ENCODE peak calls at places on chromosomes 5 and 9, in ten cellular contexts. R, K, Y, N, E, X, G, I, O and V are unnamed samples.

GRCh38 chr9:135671591-135672041 is 8.5 kb downstream of the LCN9 start:
- DNase-seq in I (no peak), N (no peak), K (no peak), Y (no peak), G (no peak), R (peak; percentile 87), O (no peak), E (no peak), X (peak; percentile 21), V (no peak)

GRCh38 chr5:25662610-25663009 is 1017.8 kb upstream of the CDH10 start:
- DNase-seq in I (no peak), Y (no peak), O (no peak), G (no peak), K (no peak), N (no peak), X (no peak), E (no peak), R (no peak), V (no peak)

GRCh38 chr5:40879163-40879942 is 29.9 kb upstream of the C7 start:
- DNase-seq in G (peak; percentile 4), O (peak; percentile 47), X (no peak), Y (peak; percentile 59), K (peak; percentile 13), N (peak; percentile 52), R (no peak), E (peak; percentile 54), I (peak; percentile 66), V (peak; percentile 47)

GRCh38 chr5:129216001-129216400 is 121.5 kb downstream of the ISOC1 start:
- DNase-seq in I (no peak), R (no peak), K (no peak), Y (no peak), N (no peak), G (no peak), X (no peak), O (no peak), E (no peak), V (no peak)

GRCh38 chr9:79233542-79233941 is 338.2 kb upstream of the TLE4 start:
- DNase-seq in E (peak; percentile 53), Y (peak; percentile 61), X (peak; percentile 34), R (peak; percentile 77), O (peak; percentile 8), G (no peak), N (peak; percentile 34), I (peak; percentile 50), K (peak; percentile 32), V (peak; percentile 43)

GRCh38 chr5:74384851-74385250 is 255.7 kb downstream of the ENC1 start:
- DNase-seq in K (no peak), G (peak; percentile 66), Y (no peak), R (no peak), O (no peak), X (no peak), E (peak; percentile 19), I (no peak), N (peak; percentile 75), V (no peak)

GRCh38 chr9:93684806-93685553 is 108.6 kb downstream of the PHF2 start:
- DNase-seq in G (no peak), N (peak; percentile 36), I (peak; percentile 52), E (no peak), O (no peak), K (no peak), X (no peak), R (peak; percentile 32), Y (peak; percentile 29), V (no peak)

GRCh38 chr5:67773439-67773988 is 442.0 kb upstream of the PIK3R1 start:
- DNase-seq in R (no peak), N (peak; percentile 6), X (no peak), K (peak; percentile 55), I (no peak), O (no peak), G (peak; percentile 95), Y (peak; percentile 72), E (peak; percentile 23), V (peak; percentile 39)

GRCh38 chr9:137277329-137278041 is at the start of gene TOR4A:
- DNase-seq in G (peak; percentile 75), X (no peak), Y (peak; percentile 95), N (peak; percentile 93), O (peak; percentile 90), I (peak; percentile 86), E (peak; percentile 87), R (peak; percentile 92), K (peak; percentile 91), V (peak; percentile 98)
- H3K4me1 ChIP-seq in G (peaks cover 32% of the 10 kb centered on the region), X (peaks cover 23% of the 10 kb centered on the region), Y (peaks cover 8% of the 10 kb centered on the region), N (peaks cover 25% of the 10 kb centered on the region), O (peaks cover 71% of the 10 kb centered on the region), I (peaks cover 17% of the 10 kb centered on the region), E (peaks cover 10% of the 10 kb centered on the region), R (no peaks in the 10 kb centered on the region), K (peaks cover 26% of the 10 kb centered on the region), V (peaks cover 16% of the 10 kb centered on the region)

DNA sequence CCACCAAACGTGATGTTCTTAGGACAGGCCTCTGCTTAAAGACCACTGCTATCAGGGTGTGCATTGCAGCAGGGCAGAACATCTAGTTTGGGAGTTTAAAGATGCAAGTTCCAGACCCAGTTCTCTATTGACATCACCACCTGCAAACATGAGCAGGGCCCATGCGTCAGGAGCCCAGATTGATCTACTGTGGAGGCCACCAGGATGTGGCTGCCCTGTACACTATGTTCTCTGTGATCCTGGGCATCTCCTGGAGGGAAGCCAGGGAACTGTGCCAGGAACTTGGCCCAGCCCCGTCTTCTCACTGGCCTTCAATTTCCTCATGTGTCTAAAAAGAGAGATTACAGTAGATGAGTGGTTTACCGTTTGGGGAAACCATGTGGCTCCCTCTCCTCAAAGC is 87.1 kb downstream of the PDE6A start:
- DNase-seq in O (no peak), I (peak; percentile 71), E (peak; percentile 75), K (peak; percentile 49), G (no peak), Y (no peak), R (no peak), N (peak; percentile 62), X (no peak), V (no peak)
- H3K27ac ChIP-seq in O (no peak overlapping the region), I (no peak overlapping the region), E (no peak overlapping the region), K (peak overlapping the region; percentile 80), G (no peak overlapping the region), Y (no peak overlapping the region), R (no peak overlapping the region), N (no peak overlapping the region), X (no peak overlapping the region), V (no peak overlapping the region)

GRCh38 chr9:111475195-111475594 is 9.0 kb downstream of the ECPAS start:
- DNase-seq in Y (no peak), R (no peak), G (no peak), I (no peak), X (no peak), K (no peak), N (no peak), O (no peak), E (no peak), V (no peak)
- H4K20me1 ChIP-seq in Y (peaks cover 18% of the 10 kb centered on the region), R (no peaks in the 10 kb centered on the region), G (peaks cover 86% of the 10 kb centered on the region), I (peaks cover 36% of the 10 kb centered on the region), X (peaks cover 4% of the 10 kb centered on the region), K (peaks cover 78% of the 10 kb centered on the region), N (peaks cover 7% of the 10 kb centered on the region), O (peaks cover 8% of the 10 kb centered on the region), E (peaks cover 2% of the 10 kb centered on the region), V (peaks cover 50% of the 10 kb centered on the region)

DNA sequence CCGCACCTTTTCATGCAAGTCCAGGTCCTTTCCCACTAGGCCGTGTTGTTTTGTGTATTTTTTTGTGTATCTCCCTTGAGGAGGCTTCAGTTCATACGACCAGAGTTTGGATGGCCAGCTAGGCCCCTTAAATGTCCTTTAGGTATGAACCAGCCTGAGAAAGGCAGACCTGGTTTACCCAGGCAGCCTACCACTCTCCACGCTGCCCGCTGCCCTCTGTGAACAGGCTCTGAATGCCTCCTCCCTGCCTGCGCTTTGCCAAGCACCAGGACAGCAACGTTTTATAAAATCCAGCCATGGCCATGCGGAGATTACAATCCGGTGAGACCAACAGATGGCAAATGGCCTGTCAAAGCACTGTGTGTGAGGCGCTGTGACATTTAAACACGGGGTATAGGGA is 626 bp upstream of the CLTB start:
- DNase-seq in N (no peak), R (no peak), X (no peak), O (no peak), E (no peak), G (no peak), K (no peak), Y (no peak), I (no peak), V (no peak)
- H3K4me1 ChIP-seq in N (peaks cover 12% of the 10 kb centered on the region), R (no peaks in the 10 kb centered on the region), X (no peaks in the 10 kb centered on the region), O (peaks cover 19% of the 10 kb centered on the region), E (peaks cover 17% of the 10 kb centered on the region), G (peaks cover 11% of the 10 kb centered on the region), K (peaks cover 20% of the 10 kb centered on the region), Y (peaks cover 33% of the 10 kb centered on the region), I (peaks cover 52% of the 10 kb centered on the region), V (peaks cover 76% of the 10 kb centered on the region)

DNA sequence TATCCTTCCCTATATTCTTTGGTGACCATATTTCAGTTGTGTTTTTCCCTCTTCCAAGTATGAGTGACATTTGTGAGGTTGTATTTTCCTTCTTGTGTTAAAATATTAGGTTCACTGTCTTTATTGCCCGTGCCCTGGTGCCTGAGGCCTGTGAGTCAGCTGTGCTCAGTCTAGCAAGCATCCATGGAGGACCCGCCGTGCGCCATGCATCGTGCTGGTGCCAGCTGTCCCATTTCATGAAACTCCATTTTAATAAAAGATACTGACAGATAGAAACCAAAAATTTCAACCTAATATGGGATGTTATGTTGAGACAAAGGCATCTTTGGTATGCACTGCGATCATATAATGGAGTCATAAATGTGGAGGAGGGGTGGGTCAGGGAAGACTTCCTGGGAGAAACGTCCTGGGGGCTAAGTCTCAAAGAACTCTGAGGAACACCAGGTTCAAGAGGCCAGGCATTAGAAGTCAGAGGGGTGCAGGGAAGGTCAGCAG is 34.0 kb upstream of the FGF1 start:
- DNase-seq in O (no peak), I (no peak), E (peak; percentile 7), Y (no peak), K (no peak), N (no peak), R (no peak), G (no peak), X (no peak), V (no peak)
- H3K27ac ChIP-seq in O (no peak overlapping the region), I (peak overlapping the region; percentile 79), E (no peak overlapping the region), Y (no peak overlapping the region), K (no peak overlapping the region), N (no peak overlapping the region), R (no peak overlapping the region), G (no peak overlapping the region), X (no peak overlapping the region), V (peak overlapping the region; percentile 80)

DNA sequence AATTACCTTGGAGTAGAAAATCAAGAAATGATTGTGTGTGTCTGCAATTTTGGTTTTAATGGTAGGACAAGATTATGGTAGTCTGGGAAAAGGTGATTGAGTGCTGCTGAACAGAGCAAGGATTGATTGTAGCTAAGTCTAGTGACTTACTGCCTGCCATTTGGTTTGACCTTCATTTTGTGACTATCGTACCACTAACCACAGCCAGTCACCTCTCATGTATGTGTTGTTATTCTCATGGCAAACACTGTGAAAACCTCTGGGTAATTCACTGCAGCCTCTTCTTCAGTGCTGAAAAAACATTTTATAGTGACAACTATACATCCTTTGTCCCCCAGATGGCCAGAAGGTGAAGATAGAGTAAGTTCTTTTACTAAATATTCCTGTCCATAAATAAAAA is 37.5 kb downstream of the CTNNA1 start:
- DNase-seq in K (no peak), R (no peak), G (peak; percentile 36), Y (peak; percentile 52), N (no peak), E (no peak), I (no peak), O (no peak), X (no peak), V (no peak)
- H4K20me1 ChIP-seq in K (peaks cover 98% of the 10 kb centered on the region), R (no peaks in the 10 kb centered on the region), G (peaks cover 86% of the 10 kb centered on the region), Y (peaks cover 20% of the 10 kb centered on the region), N (peaks cover 23% of the 10 kb centered on the region), E (no peaks in the 10 kb centered on the region), I (no peaks in the 10 kb centered on the region), O (no peaks in the 10 kb centered on the region), X (peaks cover 5% of the 10 kb centered on the region), V (peaks cover 45% of the 10 kb centered on the region)

GRCh38 chr9:134396258-134396742 is 70.0 kb downstream of the RXRA start:
- DNase-seq in I (no peak), X (no peak), Y (no peak), O (peak; percentile 61), K (no peak), G (no peak), E (no peak), N (no peak), R (no peak), V (no peak)
- H3K4me1 ChIP-seq in I (no peaks in the 10 kb centered on the region), X (peaks cover 4% of the 10 kb centered on the region), Y (peaks cover 11% of the 10 kb centered on the region), O (peaks cover 17% of the 10 kb centered on the region), K (no peaks in the 10 kb centered on the region), G (peaks cover 16% of the 10 kb centered on the region), E (no peaks in the 10 kb centered on the region), N (peaks cover 55% of the 10 kb centered on the region), R (no peaks in the 10 kb centered on the region), V (no peaks in the 10 kb centered on the region)